ENCODE peak calls at places on chromosomes 1 and 21, in seven cellular contexts. B is PC-3, J is fibroblast of lung, W is fibroblast of villous mesenchyme, N is BJ, D is left ventricle myocardium inferior, Q is WERI-Rb-1. M is an unnamed sample.

GRCh38 chr1:168497376-168497952 is 46.3 kb downstream of the XCL2 start:
- DNase-seq in J (no peak), D (no peak), Q (no peak), N (no peak), W (no peak), B (no peak), M (no peak)

GRCh38 chr1:171441278-171441677 is 44.1 kb upstream of the PRRC2C start:
- DNase-seq in Q (no peak), J (peak; percentile 84), W (peak; percentile 85), B (peak; percentile 99), N (peak; percentile 64), D (no peak), M (no peak)

GRCh38 chr1:27130798-27131197 is 24.1 kb downstream of the SLC9A1 start:
- DNase-seq in Q (no peak), W (no peak), B (no peak), N (no peak), J (no peak), D (peak; percentile 78), M (no peak)

GRCh38 chr1:210170220-210170619 is 62.4 kb upstream of the SERTAD4 start:
- DNase-seq in J (no peak), B (no peak), N (no peak), W (no peak), D (no peak), Q (no peak), M (no peak)

GRCh38 chr1:15354580-15354965 is 55.1 kb upstream of the EFHD2 start:
- DNase-seq in D (no peak), W (peak; percentile 8), B (peak; percentile 42), J (peak; percentile 51), N (no peak), Q (no peak), M (no peak)

GRCh38 chr1:23984417-23985186 is 4.5 kb upstream of the SRSF10 start:
- DNase-seq in D (no peak), Q (no peak), N (no peak), B (peak; percentile 45), J (peak; percentile 56), W (peak; percentile 83), M (no peak)

GRCh38 chr1:172041689-172042088 is 200.4 kb downstream of the DNM3 start:
- DNase-seq in D (no peak), N (no peak), J (peak; percentile 46), Q (no peak), B (peak; percentile 72), W (peak; percentile 38), M (no peak)

GRCh38 chr21:43859747-43860214 is 5.2 kb upstream of the AGPAT3 start:
- DNase-seq in N (no peak), B (no peak), W (peak; percentile 48), D (no peak), J (no peak), Q (no peak), M (no peak)

GRCh38 chr1:156081174-156082110 is 823 bp downstream of the MEX3A start:
- DNase-seq in N (no peak), J (peak; percentile 55), W (no peak), D (no peak), B (no peak), Q (no peak), M (no peak)

GRCh38 chr1:200892546-200892945 is 2.2 kb upstream of the INAVA start:
- DNase-seq in W (no peak), D (no peak), Q (no peak), J (no peak), N (no peak), B (no peak), M (no peak)

GRCh38 chr1:224564491-224565084 is 51.5 kb upstream of the CNIH3 start:
- DNase-seq in W (no peak), N (no peak), Q (no peak), B (no peak), D (no peak), J (no peak), M (no peak)

GRCh38 chr21:43717967-43718871 is 710 bp upstream of the PDXK start:
- DNase-seq in N (no peak), W (no peak), Q (no peak), B (no peak), D (no peak), J (no peak), M (peak; percentile 48)

GRCh38 chr1:30407862-30408580 is 315.4 kb downstream of the MATN1 start:
- DNase-seq in W (no peak), J (peak; percentile 83), Q (no peak), N (peak; percentile 1), D (no peak), B (no peak), M (no peak)

GRCh38 chr1:118981436-118981835 is 6.7 kb downstream of the TBX15 start:
- DNase-seq in D (no peak), W (no peak), Q (no peak), J (no peak), B (no peak), N (no peak), M (no peak)
- H3K4me3 ChIP-seq in D (no peak overlapping the region), W (no peak overlapping the region), Q (no peak overlapping the region), J (no peak overlapping the region), B (no peak overlapping the region), N (no peak overlapping the region), M (no peak overlapping the region)

GRCh38 chr21:45555557-45556301 is 13.5 kb upstream of the SLC19A1 start:
- DNase-seq in Q (peak; percentile 98), D (peak; percentile 73), N (no peak), W (peak; percentile 72), J (peak; percentile 88), B (peak; percentile 89), M (peak; percentile 87)

GRCh38 chr21:45555251-45555556 is 13.0 kb upstream of the SLC19A1 start:
- DNase-seq in Q (no peak), W (no peak), B (no peak), N (no peak), D (no peak), J (no peak), M (no peak)

GRCh38 chr21:45557611-45558043 is 15.4 kb upstream of the SLC19A1 start:
- DNase-seq in W (no peak), Q (no peak), B (no peak), N (no peak), J (no peak), D (no peak), M (no peak)

GRCh38 chr21:45556645-45557601 is 14.7 kb upstream of the SLC19A1 start:
- DNase-seq in B (no peak), N (no peak), D (peak; percentile 14), J (no peak), Q (peak; percentile 22), W (no peak), M (peak; percentile 80)

DNA sequence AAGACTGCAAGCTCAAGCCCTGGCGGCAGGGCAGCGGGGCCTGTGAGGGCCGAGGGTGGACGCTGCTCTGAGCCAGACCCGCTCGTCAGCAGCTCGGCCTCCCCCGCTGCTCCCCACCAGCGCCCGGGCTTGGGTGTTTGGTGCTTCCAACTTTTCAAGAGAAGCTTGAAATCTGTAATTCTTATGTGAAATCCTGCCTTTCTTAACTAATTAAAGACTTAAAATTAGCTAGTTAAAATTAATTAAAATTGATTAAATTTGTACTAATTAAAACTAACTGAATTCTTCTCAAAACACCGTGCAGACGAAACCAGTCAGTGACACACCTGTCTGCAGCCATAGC is 14.0 kb upstream of the SLC19A1 start:
- DNase-seq in J (no peak), D (no peak), Q (no peak), B (no peak), W (no peak), N (no peak), M (no peak)
- H3K4me3 ChIP-seq in J (no peak overlapping the region), D (peak overlapping the region; percentile 72), Q (peak overlapping the region; percentile 16), B (peak overlapping the region; percentile 66), W (no peak overlapping the region), N (peak overlapping the region; percentile 45), M (no peak overlapping the region)

GRCh38 chr1:246687002-246687401 is 37.2 kb upstream of the SCCPDH start:
- DNase-seq in B (no peak), W (no peak), J (no peak), Q (peak; percentile 55), N (no peak), D (no peak), M (no peak)

GRCh38 chr1:246691622-246692495 is 32.4 kb upstream of the SCCPDH start:
- DNase-seq in D (no peak), Q (no peak), W (no peak), J (peak; percentile 14), N (no peak), B (no peak), M (no peak)

GRCh38 chr1:246695136-246695535 is 29.1 kb upstream of the SCCPDH start:
- DNase-seq in N (no peak), Q (no peak), J (no peak), W (no peak), D (no peak), B (peak; percentile 48), M (no peak)

GRCh38 chr1:246689409-246689997 is 34.7 kb upstream of the SCCPDH start:
- DNase-seq in D (peak; percentile 51), J (peak; percentile 65), W (peak; percentile 74), N (no peak), Q (peak; percentile 74), B (peak; percentile 96), M (peak; percentile 71)

DNA sequence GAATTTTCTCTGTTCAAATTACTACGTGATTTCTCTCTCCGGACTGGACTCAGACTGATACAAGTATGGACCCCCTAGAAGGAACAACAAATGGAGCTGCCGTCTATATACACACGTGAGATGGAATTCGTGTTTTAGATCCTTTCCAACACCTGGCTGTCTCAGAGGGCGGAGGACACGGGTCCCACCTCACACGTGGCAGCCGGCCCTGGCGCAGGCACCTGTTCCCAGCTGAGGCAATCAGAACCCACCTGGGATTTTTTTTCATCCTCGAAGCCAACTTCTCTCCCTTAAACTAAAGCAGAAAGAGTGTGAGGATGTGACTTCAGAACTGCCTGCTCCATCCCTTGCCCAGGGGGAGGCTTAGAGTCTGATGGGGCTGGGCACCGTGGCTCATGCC is 34.1 kb upstream of the SCCPDH start:
- DNase-seq in Q (no peak), N (no peak), B (no peak), W (no peak), J (no peak), D (no peak), M (no peak)
- H3K4me3 ChIP-seq in Q (no peak overlapping the region), N (no peak overlapping the region), B (peak overlapping the region; percentile 63), W (no peak overlapping the region), J (peak overlapping the region; percentile 10), D (peak overlapping the region; percentile 58), M (peak overlapping the region; percentile 24)

GRCh38 chr1:1161078-1161682 is 12.5 kb upstream of the TTLL10 start:
- DNase-seq in B (no peak), D (no peak), N (no peak), W (no peak), Q (no peak), J (no peak), M (peak; percentile 56)

GRCh38 chr1:1162597-1163537 is 10.8 kb upstream of the TTLL10 start:
- DNase-seq in D (no peak), B (peak; percentile 97), J (no peak), Q (no peak), N (no peak), W (no peak), M (peak; percentile 91)

GRCh38 chr1:1163538-1164070 is 10.1 kb upstream of the TTLL10 start:
- DNase-seq in Q (no peak), J (no peak), N (no peak), B (peak; percentile 46), D (no peak), W (no peak), M (no peak)

GRCh38 chr1:1160281-1160930 is 13.3 kb upstream of the TTLL10 start:
- DNase-seq in B (no peak), D (no peak), J (no peak), Q (no peak), W (no peak), N (no peak), M (no peak)

DNA sequence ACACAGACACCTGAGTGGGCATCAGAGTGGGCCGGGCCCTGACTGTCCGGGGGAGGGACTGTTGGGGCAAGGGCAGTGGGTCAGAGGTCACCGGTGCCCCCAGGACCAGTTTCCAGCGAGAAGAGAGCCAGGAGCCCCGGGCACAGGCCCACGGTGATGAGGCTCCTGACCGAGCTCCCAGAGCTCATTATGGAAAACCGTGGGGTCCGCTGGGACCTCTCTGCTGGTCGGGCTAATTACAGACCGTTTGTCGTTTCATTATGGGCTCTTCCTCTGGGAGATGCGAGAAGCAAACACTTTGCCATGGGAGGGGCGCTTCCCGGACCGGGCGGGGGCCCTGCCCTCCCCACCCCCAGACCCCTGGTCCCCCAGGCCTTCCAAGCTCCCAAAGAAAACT is 12.0 kb upstream of the TTLL10 start:
- DNase-seq in Q (no peak), D (no peak), J (no peak), B (no peak), N (no peak), W (no peak), M (no peak)
- H3K4me3 ChIP-seq in Q (no peak overlapping the region), D (no peak overlapping the region), J (no peak overlapping the region), B (no peak overlapping the region), N (no peak overlapping the region), W (no peak overlapping the region), M (no peak overlapping the region)

M was measured in pancreas.